ENCODE peak calls at places on chromosome 19, in four cellular contexts. W is fibroblast of mammary gland; Z is left ventricle myocardium inferior; X is CD4-positive, alpha-beta T cell. N is an unnamed sample.

GRCh38 chr19:3154957-3155736 is 19.3 kb downstream of the GNA15 start:
- DNase-seq in X (peak), W (peak), Z (peak), N (peak)

GRCh38 chr19:4012092-4012974 is 4.8 kb downstream of the PIAS4 start:
- DNase-seq in W (no peak), Z (no peak), X (no peak), N (no peak)

GRCh38 chr19:3818479-3818878 is 32.3 kb upstream of the MATK start:
- DNase-seq in X (no peak), Z (no peak), W (peak), N (no peak)

GRCh38 chr19:14339741-14340140 is 41.5 kb upstream of the ADGRE5 start:
- DNase-seq in Z (no peak), X (no peak), W (no peak), N (no peak)

GRCh38 chr19:23470873-23471555 is 75.7 kb upstream of the ZNF91 start:
- DNase-seq in X (no peak), Z (no peak), W (no peak), N (no peak)

GRCh38 chr19:11861301-11861700 is 12.8 kb downstream of the ZNF439 start:
- DNase-seq in Z (no peak), W (no peak), X (no peak), N (no peak)

GRCh38 chr19:15248648-15249559 is 16.7 kb upstream of the EPHX3 start:
- DNase-seq in W (peak), X (no peak), Z (peak), N (no peak)

GRCh38 chr19:11014403-11014911 is 53.6 kb downstream of the SMARCA4 start:
- DNase-seq in W (no peak), X (no peak), Z (no peak), N (no peak)

GRCh38 chr19:47445937-47446402 is 25.7 kb downstream of the SLC8A2 start:
- DNase-seq in Z (no peak), X (peak), W (no peak), N (no peak)

GRCh38 chr19:16222806-16223205 is 25.1 kb downstream of the AP1M1 start:
- DNase-seq in X (no peak), Z (no peak), W (peak), N (no peak)

GRCh38 chr19:44681992-44682790 is 10.9 kb downstream of the CEACAM19 start:
- DNase-seq in W (no peak), Z (no peak), X (no peak), N (no peak)

GRCh38 chr19:11530432-11530831 is 1.5 kb upstream of the ECSIT start:
- DNase-seq in W (peak), X (no peak), Z (peak), N (no peak)

GRCh38 chr19:11281336-11282049 is 14.5 kb upstream of the TSPAN16 start:
- DNase-seq in W (no peak), Z (no peak), X (no peak), N (no peak)

GRCh38 chr19:17105548-17105947 is 30.0 kb downstream of the MYO9B start:
- DNase-seq in X (no peak), Z (no peak), W (no peak), N (no peak)

GRCh38 chr19:4518345-4519171 is at the start of gene PLIN4:
- DNase-seq in W (peak), X (no peak), Z (peak), N (no peak)

GRCh38 chr19:45168767-45169351 is 8.1 kb upstream of the NKPD1 start:
- DNase-seq in X (no peak), Z (peak), W (no peak), N (no peak)

GRCh38 chr19:5466814-5467291 is 11.6 kb downstream of the ZNRF4 start:
- DNase-seq in X (no peak), Z (peak), W (no peak), N (no peak)

GRCh38 chr19:17429661-17430101 is 9.8 kb downstream of the MVB12A start:
- DNase-seq in Z (no peak), W (no peak), X (no peak), N (no peak)

GRCh38 chr19:42424712-42425131 is 2.5 kb downstream of the LIPE start:
- DNase-seq in X (no peak), W (no peak), Z (no peak), N (no peak)
- TF ChIP-seq CTCF in X (no peak), W (no peak), Z (peak), N (no peak)

GRCh38 chr19:1172353-1173159 is 1.5 kb downstream of the SBNO2 start:
- DNase-seq in Z (no peak), W (peak), X (no peak), N (no peak)
- TF ChIP-seq CTCF in Z (no peak), W (no peak), X (no peak), N (no peak)

GRCh38 chr19:49020342-49020741 is 3.5 kb upstream of the LHB start:
- DNase-seq in X (no peak), W (no peak), Z (no peak), N (no peak)

GRCh38 chr19:49017041-49017665 is at the start of gene LHB:
- DNase-seq in X (no peak), W (no peak), Z (no peak), N (no peak)

GRCh38 chr19:49020931-49021895 is 2.9 kb downstream of the CGB3 start:
- DNase-seq in W (peak), Z (no peak), X (no peak), N (no peak)

GRCh38 chr19:49017666-49018351 is 918 bp upstream of the LHB start:
- DNase-seq in X (peak), Z (peak), W (peak), N (no peak)

DNA sequence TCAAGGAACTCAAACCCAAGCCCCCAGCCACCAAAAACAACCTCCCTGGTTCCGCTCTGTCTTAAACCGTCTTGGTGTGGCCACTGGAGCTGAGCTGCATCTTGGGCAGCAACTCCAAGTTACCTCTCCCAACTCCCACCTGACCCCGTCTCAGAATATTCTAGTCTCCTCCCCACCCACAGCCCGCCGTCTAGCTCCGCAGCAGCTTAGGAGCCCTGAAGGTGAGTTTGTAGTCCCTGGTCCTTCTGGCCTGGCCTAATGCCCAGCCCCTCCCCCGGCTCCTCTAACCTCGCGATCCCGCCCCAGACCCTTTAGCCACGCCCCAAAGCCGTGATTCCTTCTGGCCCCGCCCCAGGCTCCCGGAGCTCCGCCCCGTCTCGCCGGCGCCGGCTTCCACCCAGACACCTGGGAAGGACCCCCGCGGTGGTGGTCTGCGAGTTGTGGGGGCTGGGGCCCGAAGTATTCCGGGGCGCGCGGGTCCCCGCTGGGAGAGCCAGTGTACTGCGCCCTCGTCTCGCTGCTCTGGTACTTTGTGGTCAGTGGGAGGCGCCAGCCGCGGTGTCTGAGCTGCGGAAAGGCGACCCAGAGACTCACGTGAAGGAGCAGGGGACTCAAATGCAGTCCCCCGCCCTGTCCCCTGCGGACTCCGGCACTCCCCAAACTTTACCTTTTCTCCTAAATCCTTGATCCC is 2.5 kb upstream of the LHB start:
- DNase-seq in Z (peak), X (peak), W (peak), N (peak)
- TF ChIP-seq CTCF in Z (no peak), X (no peak), W (no peak), N (no peak)

GRCh38 chr19:33310606-33311325 is 8.4 kb upstream of the CEBPA start:
- DNase-seq in Z (no peak), X (no peak), W (no peak), N (no peak)
- TF ChIP-seq CTCF in Z (no peak), X (no peak), W (no peak), N (no peak)

GRCh38 chr19:37551123-37551993 is 43.2 kb downstream of the ZNF571 start:
- DNase-seq in X (peak), W (peak), Z (peak), N (no peak)
- TF ChIP-seq CTCF in X (peak), W (peak), Z (peak), N (no peak)

DNA sequence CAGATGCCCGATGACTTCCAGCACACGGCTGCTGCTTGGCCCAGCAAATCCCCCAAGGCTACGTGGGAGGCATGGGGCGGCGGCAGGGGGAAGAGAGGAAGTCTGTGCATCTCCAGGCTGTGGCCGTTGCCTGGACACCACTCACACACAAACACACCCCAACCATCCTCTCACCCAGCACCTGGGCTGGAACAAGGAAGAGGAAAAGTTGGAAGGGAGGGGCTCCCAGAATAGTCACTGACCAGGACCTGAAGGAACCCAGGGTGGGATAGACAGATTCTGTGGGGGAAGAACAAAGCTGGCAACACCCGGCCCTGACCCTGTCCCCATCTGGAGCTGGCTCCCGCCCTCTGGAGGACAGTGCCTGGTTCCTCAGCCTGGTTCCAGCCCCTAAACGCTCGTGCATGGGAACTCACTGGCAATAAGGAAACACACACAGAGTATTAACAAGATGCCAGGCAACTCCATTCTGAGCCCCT is 11.2 kb downstream of the PPP6R1 start:
- DNase-seq in Z (peak), X (no peak), W (peak), N (no peak)
- TF ChIP-seq CTCF in Z (no peak), X (no peak), W (no peak), N (no peak)

DNA sequence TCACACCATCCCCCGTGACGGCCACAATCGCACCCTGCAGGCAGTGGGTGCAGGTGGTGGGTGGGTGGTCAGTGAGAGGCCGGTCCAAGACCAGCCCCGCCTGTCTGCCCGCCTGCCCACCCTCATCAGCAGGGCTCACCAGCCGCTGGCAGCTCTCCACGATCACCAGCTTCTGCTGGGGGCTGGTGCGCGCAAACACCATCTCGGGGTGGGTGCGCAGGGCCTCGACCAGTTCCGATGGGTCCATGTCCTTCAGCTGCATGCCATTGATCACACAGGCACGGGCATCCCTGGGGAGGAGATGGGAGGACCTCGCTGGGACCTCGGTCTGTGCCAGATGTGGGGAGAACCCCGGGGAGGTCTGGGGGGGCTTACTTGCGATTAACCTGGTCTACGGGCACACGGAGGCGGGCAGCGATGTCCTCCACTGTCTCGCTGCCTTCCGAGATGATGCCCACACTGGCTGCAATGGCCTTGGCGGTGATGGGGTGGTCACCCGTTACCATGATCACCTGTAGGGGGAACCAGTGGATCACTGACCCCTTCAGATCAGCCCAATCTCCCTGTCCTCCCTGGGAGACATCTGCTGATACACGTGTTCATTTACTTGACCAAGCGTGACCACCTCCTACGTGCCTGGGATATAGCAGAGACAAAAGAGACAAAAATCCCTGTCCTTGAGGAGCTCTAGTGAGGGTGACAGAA is 8.0 kb downstream of the ATP4A start:
- DNase-seq in W (peak), Z (no peak), X (no peak), N (no peak)
- TF ChIP-seq CTCF in W (peak), Z (no peak), X (no peak), N (no peak)

GRCh38 chr19:49533551-49534488 is 6.0 kb downstream of the RCN3 start:
- DNase-seq in X (peak), Z (peak), W (peak), N (peak)
- TF ChIP-seq CTCF in X (peak), Z (peak), W (no peak), N (no peak)

GRCh38 chr19:7280940-7281666 is 13.1 kb downstream of the INSR start:
- DNase-seq in Z (no peak), W (no peak), X (no peak), N (no peak)
- TF ChIP-seq CTCF in Z (no peak), W (no peak), X (no peak), N (no peak)

GRCh38 chr19:37779139-37780035 is at the start of gene ZNF573:
- DNase-seq in Z (peak), X (peak), W (peak), N (peak)
- TF ChIP-seq CTCF in Z (peak), X (no peak), W (no peak), N (no peak)